ENCODE peak calls at places on chromosomes 5 and 9, in nine cellular contexts. J is PC-3; G is ACHN; D is LoVo; E is NCI-H2227 treated with DMSO at 0.1 percent for 48 hours; Y is HCT116; W is activated CD8-positive, alpha-beta T cell treated with anti-CD3 and anti-CD28 coated beads for 36 hours; L is C1 segment of cervical spinal cord; T is T-cell. K is an unnamed sample.

GRCh38 chr5:126301056-126301455 is 122.2 kb upstream of the GRAMD2B start:
- DNase-seq in J (no peak), G (no peak), D (no peak), E (no peak), Y (no peak), W (no peak), L (no peak), T (no peak), K (no peak)

GRCh38 chr9:69153707-69154521 is 20.2 kb upstream of the TJP2 start:
- DNase-seq in J (no peak), G (no peak), D (no peak), E (no peak), Y (no peak), W (no peak), L (no peak), T (no peak), K (no peak)

GRCh38 chr9:116760636-116761035 is 73.5 kb downstream of the TRIM32 start:
- DNase-seq in J (no peak), G (no peak), D (no peak), E (no peak), Y (no peak), W (no peak), L (no peak), T (no peak), K (no peak)

GRCh38 chr9:86077286-86077685 is 22.1 kb downstream of the GOLM1 start:
- DNase-seq in J (no peak), G (no peak), D (no peak), E (no peak), Y (no peak), W (no peak), L (peak), T (no peak), K (no peak)

GRCh38 chr5:33411498-33411897 is 29.3 kb upstream of the TARS1 start:
- DNase-seq in J (no peak), G (no peak), D (no peak), E (no peak), Y (no peak), W (no peak), L (no peak), T (no peak), K (no peak)

GRCh38 chr5:154850255-154851062 is at the start of gene FAXDC2:
- DNase-seq in J (no peak), G (peak), D (no peak), E (no peak), Y (no peak), W (no peak), L (peak), T (no peak), K (peak)

GRCh38 chr9:18061856-18062255 is 412.1 kb upstream of the ADAMTSL1 start:
- DNase-seq in J (peak), G (no peak), D (no peak), E (no peak), Y (no peak), W (no peak), L (no peak), T (no peak), K (no peak)

GRCh38 chr9:129995409-129996160 is 47.4 kb downstream of the FNBP1 start:
- DNase-seq in J (peak), G (no peak), D (no peak), E (no peak), Y (no peak), W (peak), L (peak), T (no peak), K (no peak)

GRCh38 chr5:93622240-93622885 is 39.3 kb downstream of the NR2F1 start:
- DNase-seq in J (peak), G (no peak), D (no peak), E (no peak), Y (no peak), W (peak), L (no peak), T (no peak), K (peak)

GRCh38 chr5:164672931-164673694 is 1167.7 kb downstream of the MAT2B start:
- DNase-seq in J (peak), G (peak), D (no peak), E (no peak), Y (no peak), W (no peak), L (no peak), T (no peak), K (peak)

GRCh38 chr5:473344-474192 is 30.6 kb downstream of the EXOC3 start:
- DNase-seq in J (peak), G (peak), D (peak), E (peak), Y (no peak), W (peak), L (peak), T (peak), K (no peak)

GRCh38 chr5:69001605-69002004 is 92.2 kb upstream of the SLC30A5 start:
- DNase-seq in J (no peak), G (no peak), D (no peak), E (no peak), Y (no peak), W (no peak), L (no peak), T (no peak), K (no peak)

K was measured in H4.